ENCODE peak calls at places on chromosome 7, in ten cellular contexts. Q, O, K, V, I, Z, N, T, B and U are unnamed samples. For H3K4me1, the result is how much of the 10 kb centered on the place peaks cover.

GRCh38 chr7:134935701-134936100 is 50.6 kb upstream of the AGBL3 start:
- DNase-seq in I (no peak), T (no peak), O (no peak), K (no peak), Q (no peak), Z (no peak), V (no peak), B (no peak), N (no peak), U (no peak)

GRCh38 chr7:158139499-158139898 is 448.1 kb downstream of the PTPRN2 start:
- DNase-seq in K (no peak), O (no peak), T (no peak), V (no peak), N (no peak), Q (no peak), B (no peak), I (no peak), Z (no peak), U (no peak)

GRCh38 chr7:71517940-71518339 is 386.0 kb downstream of the GALNT17 start:
- DNase-seq in I (no peak), V (no peak), T (no peak), Q (no peak), N (no peak), O (no peak), K (no peak), Z (no peak), B (no peak), U (no peak)

GRCh38 chr7:43077732-43078391 is 34.6 kb upstream of the HECW1 start:
- DNase-seq in V (no peak), K (no peak), Q (peak), T (no peak), Z (no peak), I (no peak), O (no peak), B (peak), N (peak), U (no peak)

GRCh38 chr7:127437772-127438330 is 45.3 kb upstream of the ZNF800 start:
- DNase-seq in I (no peak), N (peak), B (peak), O (no peak), V (no peak), Z (no peak), K (no peak), Q (no peak), T (no peak), U (no peak)

GRCh38 chr7:155644971-155645509 is 579 bp downstream of the RBM33 start:
- DNase-seq in O (peak), V (peak), Q (peak), N (peak), I (peak), K (peak), B (no peak), Z (peak), T (peak), U (no peak)

GRCh38 chr7:80781146-80781545 is 137.7 kb downstream of the SEMA3C start:
- DNase-seq in V (no peak), B (no peak), Q (no peak), Z (no peak), I (no peak), O (no peak), N (no peak), T (no peak), K (no peak), U (no peak)

GRCh38 chr7:122887198-122887597 is 938 bp upstream of the CADPS2 start:
- DNase-seq in T (peak), V (peak), K (peak), O (no peak), Q (peak), Z (peak), I (peak), B (peak), N (peak), U (peak)

GRCh38 chr7:8434290-8435002 is 1.0 kb downstream of the NXPH1 start:
- DNase-seq in O (no peak), B (no peak), I (no peak), N (no peak), Z (no peak), K (no peak), V (no peak), T (no peak), Q (peak), U (no peak)

GRCh38 chr7:127824682-127825081 is 172.7 kb downstream of the SND1 start:
- DNase-seq in V (no peak), B (no peak), Z (no peak), Q (no peak), O (no peak), N (no peak), K (no peak), I (no peak), T (no peak), U (no peak)

GRCh38 chr7:76220185-76221057 is 18.7 kb downstream of the SRRM3 start:
- DNase-seq in I (no peak), N (peak), K (no peak), V (no peak), B (no peak), Q (peak), Z (no peak), T (no peak), O (no peak), U (no peak)

GRCh38 chr7:84022686-84023308 is 171.8 kb downstream of the SEMA3A start:
- DNase-seq in Q (no peak), V (no peak), N (peak), O (no peak), T (no peak), B (peak), I (no peak), Z (peak), K (no peak), U (no peak)

GRCh38 chr7:106313456-106313891 is 28.7 kb upstream of the NAMPT start:
- DNase-seq in Q (no peak), B (peak), V (no peak), N (peak), K (no peak), T (no peak), I (no peak), Z (no peak), O (no peak), U (no peak)

GRCh38 chr7:122802211-122802833 is 83.9 kb downstream of the CADPS2 start:
- DNase-seq in K (peak), V (no peak), O (no peak), I (no peak), T (no peak), Q (no peak), B (no peak), Z (no peak), N (no peak), U (peak)

GRCh38 chr7:104814126-104814525 is 199.9 kb upstream of the KMT2E start:
- DNase-seq in O (no peak), Q (no peak), V (no peak), N (no peak), I (no peak), B (no peak), T (no peak), Z (no peak), K (no peak), U (no peak)

GRCh38 chr7:133712544-133712943 is 414.6 kb upstream of the LRGUK start:
- DNase-seq in O (no peak), N (no peak), I (no peak), Z (no peak), T (no peak), V (no peak), B (no peak), K (no peak), Q (no peak), U (no peak)

GRCh38 chr7:1345796-1346532 is 113.3 kb downstream of the UNCX start:
- DNase-seq in T (no peak), I (peak), K (no peak), B (no peak), N (no peak), O (no peak), Q (no peak), Z (no peak), V (no peak), U (no peak)

GRCh38 chr7:30074422-30075030 is 46.3 kb downstream of the PLEKHA8 start:
- DNase-seq in K (peak), Q (peak), B (peak), N (peak), I (no peak), T (no peak), O (no peak), V (no peak), Z (no peak), U (no peak)

GRCh38 chr7:1919539-1920265 is 249.6 kb downstream of the ELFN1 start:
- DNase-seq in T (no peak), Q (no peak), I (peak), Z (peak), O (no peak), V (no peak), B (no peak), N (no peak), K (no peak), U (peak)

GRCh38 chr7:14270099-14270498 is 280.6 kb upstream of the ETV1 start:
- DNase-seq in T (no peak), V (no peak), Q (no peak), I (no peak), Z (no peak), O (no peak), N (no peak), B (no peak), K (no peak), U (no peak)

GRCh38 chr7:5452937-5453540 is 29.4 kb upstream of the TNRC18 start:
- DNase-seq in Z (no peak), K (no peak), B (no peak), N (no peak), Q (peak), T (no peak), O (no peak), V (peak), I (no peak), U (no peak)

GRCh38 chr7:7183061-7183832 is 903 bp downstream of the C1GALT1 start:
- DNase-seq in Z (peak), T (peak), K (peak), B (peak), V (peak), I (peak), O (peak), Q (peak), N (peak), U (peak)

GRCh38 chr7:15402436-15403136 is 159.2 kb downstream of the AGMO start:
- DNase-seq in I (no peak), Q (no peak), O (no peak), Z (no peak), K (no peak), V (no peak), N (no peak), B (no peak), T (no peak), U (no peak)

GRCh38 chr7:126026421-126027088 is 1096.9 kb upstream of the POT1 start:
- DNase-seq in I (no peak), Z (no peak), N (peak), T (no peak), O (no peak), K (no peak), B (peak), V (no peak), Q (peak), U (no peak)

GRCh38 chr7:69597278-69598076 is 798 bp upstream of the AUTS2 start:
- DNase-seq in V (peak), N (no peak), K (no peak), B (no peak), I (peak), Z (peak), O (no peak), T (no peak), Q (peak), U (peak)

GRCh38 chr7:46210467-46210866 is 289.4 kb upstream of the IGFBP3 start:
- DNase-seq in B (no peak), Z (no peak), O (no peak), K (no peak), T (no peak), N (no peak), V (no peak), I (no peak), Q (no peak), U (no peak)

GRCh38 chr7:34153680-34154270 is 248.4 kb downstream of the BMPER start:
- DNase-seq in N (no peak), I (no peak), V (no peak), O (no peak), B (no peak), T (no peak), K (no peak), Q (no peak), Z (no peak), U (no peak)

GRCh38 chr7:139618482-139619366 is 95.2 kb downstream of the CLEC2L start:
- DNase-seq in V (peak), I (no peak), K (peak), Q (peak), Z (peak), O (no peak), T (peak), N (peak), B (peak), U (no peak)

GRCh38 chr7:127792528-127793342 is 140.7 kb downstream of the SND1 start:
- DNase-seq in Q (peak), N (peak), V (no peak), O (no peak), Z (peak), T (no peak), K (peak), B (no peak), I (no peak), U (no peak)

GRCh38 chr7:40551685-40552576 is 417.1 kb downstream of the SUGCT start:
- DNase-seq in I (no peak), B (peak), K (peak), Z (no peak), N (peak), O (no peak), V (no peak), T (no peak), Q (no peak), U (peak)

GRCh38 chr7:137538361-137538762 is 194.8 kb upstream of the PTN start:
- DNase-seq in T (no peak), Q (no peak), I (no peak), N (peak), B (peak), O (no peak), Z (no peak), V (no peak), K (no peak), U (no peak)

GRCh38 chr7:70583965-70584883 is 547.7 kb upstream of the GALNT17 start:
- DNase-seq in N (no peak), I (no peak), Z (peak), B (no peak), V (no peak), Q (no peak), K (no peak), T (no peak), O (no peak), U (no peak)

DNA sequence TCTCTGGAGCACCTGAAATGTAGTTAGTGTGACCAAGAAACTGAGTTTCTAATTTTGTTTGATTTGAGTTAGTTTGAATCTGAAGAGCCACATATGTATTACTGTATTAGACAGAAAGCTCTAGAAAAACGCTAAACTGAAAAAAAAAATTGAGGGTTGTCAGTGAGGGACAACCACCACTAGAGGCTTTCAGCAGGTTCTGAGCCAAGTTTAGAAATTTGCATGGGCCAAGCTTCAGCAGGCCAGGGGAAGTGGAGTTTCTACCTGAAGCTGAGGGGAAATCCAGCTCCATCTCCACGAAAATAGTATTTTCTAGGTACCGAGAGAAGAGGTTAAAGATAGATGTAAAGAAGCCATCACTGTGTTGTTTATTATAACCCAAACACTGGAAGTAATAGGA is 77.9 kb upstream of the PLXNA4 start:
- DNase-seq in Z (no peak), V (no peak), T (no peak), I (no peak), B (no peak), Q (no peak), O (no peak), N (peak), K (peak), U (no peak)
- TF ChIP-seq CTCF in Z (no peak), V (no peak), T (no peak), I (no peak), B (peak), Q (peak), O (no peak), N (peak), K (peak), U (peak)

GRCh38 chr7:150398108-150398964 is 19.2 kb downstream of the ZNF775 start:
- DNase-seq in B (no peak), Z (no peak), V (no peak), N (no peak), Q (no peak), K (no peak), O (no peak), T (no peak), I (no peak), U (no peak)

GRCh38 chr7:150398965-150399320 is 19.8 kb downstream of the ZNF775 start:
- DNase-seq in Z (no peak), N (no peak), Q (no peak), B (no peak), K (no peak), I (no peak), O (no peak), T (no peak), V (no peak), U (peak)

GRCh38 chr7:150399421-150399820 is 20.3 kb downstream of the ZNF775 start:
- DNase-seq in V (no peak), O (no peak), T (no peak), B (no peak), Q (no peak), K (no peak), Z (no peak), I (no peak), N (no peak), U (no peak)

GRCh38 chr7:150397376-150398107 is 18.4 kb downstream of the ZNF775 start:
- DNase-seq in B (no peak), Z (no peak), N (no peak), V (no peak), O (no peak), I (no peak), Q (no peak), T (no peak), K (no peak), U (peak)

GRCh38 chr7:150396426-150397375 is 17.6 kb downstream of the ZNF775 start:
- DNase-seq in Z (no peak), T (no peak), N (no peak), V (no peak), B (no peak), K (no peak), I (no peak), O (no peak), Q (no peak), U (no peak)
- H3K4me1 ChIP-seq in Z (under half), T (under half), N (under half), V (under half), B (under half), K (under half), I (under half), O (under half), Q (under half), U (under half)

GRCh38 chr7:55177068-55177530 is 158.3 kb downstream of the EGFR start:
- DNase-seq in N (no peak), Q (no peak), Z (no peak), I (peak), O (no peak), T (no peak), B (no peak), K (no peak), V (no peak), U (no peak)
- TF ChIP-seq CTCF in N (no peak), Q (no peak), Z (no peak), I (no peak), O (no peak), T (no peak), B (no peak), K (no peak), V (no peak), U (no peak)

GRCh38 chr7:131056007-131056406 is 271.7 kb upstream of the MKLN1 start:
- DNase-seq in B (no peak), T (no peak), Z (no peak), V (no peak), N (no peak), K (no peak), I (no peak), O (no peak), Q (no peak), U (no peak)

GRCh38 chr7:131057524-131058065 is 270.1 kb upstream of the MKLN1 start:
- DNase-seq in Z (no peak), O (no peak), B (no peak), T (no peak), N (no peak), Q (no peak), V (no peak), K (peak), I (no peak), U (no peak)

GRCh38 chr7:131057015-131057518 is 270.6 kb upstream of the MKLN1 start:
- DNase-seq in N (no peak), K (peak), O (no peak), V (no peak), I (no peak), T (no peak), B (no peak), Z (no peak), Q (no peak), U (no peak)

GRCh38 chr7:131061818-131062217 is 265.9 kb upstream of the MKLN1 start:
- DNase-seq in Q (no peak), I (no peak), Z (no peak), T (no peak), K (no peak), N (no peak), V (no peak), O (no peak), B (no peak), U (no peak)

GRCh38 chr7:131061158-131061557 is 266.5 kb upstream of the MKLN1 start:
- DNase-seq in N (no peak), K (no peak), Q (no peak), V (no peak), T (no peak), Z (no peak), B (no peak), I (no peak), O (no peak), U (no peak)
- H3K4me1 ChIP-seq in N (under half), K (under half), Q (under half), V (under half), T (under half), Z (under half), B (under half), I (under half), O (half or more), U (under half)

DNA sequence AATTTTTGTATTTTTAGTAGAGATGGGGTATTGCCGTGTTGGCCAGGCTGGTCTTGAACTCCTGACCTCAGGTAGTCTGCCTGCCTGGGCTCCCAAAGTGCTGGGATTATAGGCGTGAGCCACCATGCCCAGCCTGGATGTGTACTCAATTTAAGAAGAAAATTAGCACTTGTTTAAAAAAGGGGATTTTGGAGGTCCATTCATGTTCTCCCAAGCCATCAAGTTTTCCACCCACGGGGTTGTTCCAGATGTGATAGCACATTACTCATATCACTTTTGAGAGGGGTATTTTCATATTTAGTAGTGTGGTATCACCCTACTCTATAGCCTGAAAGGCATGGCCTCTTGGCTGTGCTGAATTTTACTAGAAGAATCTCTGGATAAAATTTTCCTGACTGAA is 10.5 kb upstream of the SLC26A3 start:
- DNase-seq in V (no peak), Q (no peak), O (no peak), B (no peak), K (no peak), I (no peak), N (no peak), T (no peak), Z (no peak), U (no peak)
- TF ChIP-seq CTCF in V (no peak), Q (no peak), O (no peak), B (no peak), K (no peak), I (no peak), N (no peak), T (no peak), Z (no peak), U (no peak)

DNA sequence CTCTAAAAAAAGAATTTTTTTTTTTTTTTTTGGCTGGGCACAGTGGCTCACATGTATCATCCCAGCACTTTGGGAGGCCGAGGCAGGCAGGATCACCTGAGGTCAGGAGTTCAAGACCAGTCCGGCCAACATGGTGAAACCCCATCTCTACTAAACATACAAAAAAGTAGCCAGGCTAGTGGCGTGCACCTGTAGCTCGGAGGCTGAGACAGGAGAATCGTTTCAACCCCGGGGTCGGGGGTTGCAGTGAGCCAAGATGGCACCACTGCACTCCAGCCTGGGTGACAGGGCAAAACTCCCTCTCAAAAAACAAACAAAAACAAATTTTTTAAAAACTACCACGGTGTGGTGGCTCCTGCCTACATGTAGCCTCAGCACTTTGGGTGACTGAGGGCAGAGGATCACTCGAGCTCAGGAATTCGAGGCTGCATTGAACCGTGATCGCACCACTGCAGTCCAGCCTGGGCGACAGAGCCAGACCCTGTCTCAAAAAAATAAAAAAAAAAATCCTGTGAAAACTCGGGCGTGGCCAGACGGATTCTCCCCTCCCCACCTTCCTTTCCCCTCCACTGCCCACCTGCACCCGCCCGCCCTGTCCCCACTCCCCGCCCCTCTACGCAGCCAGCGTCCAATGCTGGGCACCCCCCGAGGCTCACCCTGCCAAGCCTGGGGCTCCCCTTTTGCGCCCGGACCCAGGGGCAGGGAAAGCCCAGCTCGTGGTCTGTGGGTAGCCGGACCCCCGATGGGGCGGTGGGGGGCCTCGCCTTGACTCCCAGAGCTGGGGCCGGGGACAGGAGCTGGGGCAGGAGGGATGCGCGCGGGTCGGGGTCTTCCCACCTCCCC is 678 bp upstream of the ORAI2 start:
- DNase-seq in N (no peak), K (peak), V (no peak), Z (no peak), B (no peak), O (no peak), I (no peak), Q (peak), T (no peak), U (no peak)
- H3K4me1 ChIP-seq in N (under half), K (half or more), V (under half), Z (under half), B (under half), O (half or more), I (under half), Q (under half), T (under half), U (under half)